ENCODE peak calls at places on chromosomes 13 and 19, in five cellular contexts. P is cardiac muscle cell, S is transverse colon, F is A549, C is SK-N-SH. L is an unnamed sample.

GRCh38 chr19:38496116-38496515 is 62.6 kb downstream of the RYR1 start:
- DNase-seq in P (no peak), S (no peak), F (no peak), C (no peak), L (no peak)

GRCh38 chr13:59398661-59399060 is 765.1 kb downstream of the DIAPH3 start:
- DNase-seq in P (no peak), S (no peak), F (no peak), C (no peak), L (no peak)

GRCh38 chr13:49859568-49859967 is 67.1 kb upstream of the KPNA3 start:
- DNase-seq in P (no peak), S (peak), F (peak), C (no peak), L (peak)

GRCh38 chr19:4258181-4258580 is 11.3 kb downstream of the YJU2 start:
- DNase-seq in P (no peak), S (no peak), F (no peak), C (no peak), L (no peak)

GRCh38 chr13:95505976-95506375 is 46.5 kb upstream of the CLDN10 start:
- DNase-seq in P (no peak), S (no peak), F (no peak), C (no peak), L (no peak)

GRCh38 chr13:74134777-74135305 is 637 bp upstream of the KLF12 start:
- DNase-seq in P (peak), S (peak), F (peak), C (peak), L (no peak)

GRCh38 chr13:23867027-23867491 is 22.1 kb downstream of the MIPEP start:
- DNase-seq in P (peak), S (no peak), F (peak), C (no peak), L (no peak)

GRCh38 chr13:93338906-93339305 is 112.3 kb downstream of the GPC6 start:
- DNase-seq in P (peak), S (no peak), F (no peak), C (no peak), L (no peak)

GRCh38 chr19:19385900-19386339 is 19.6 kb upstream of the GATAD2A start:
- DNase-seq in P (peak), S (no peak), F (no peak), C (no peak), L (no peak)

GRCh38 chr19:43470288-43470687 is 4.9 kb upstream of the LYPD3 start:
- DNase-seq in P (no peak), S (no peak), F (no peak), C (peak), L (peak)

GRCh38 chr19:58396691-58397532 is 1.5 kb downstream of the RNF225 start:
- DNase-seq in P (no peak), S (no peak), F (no peak), C (no peak), L (no peak)

GRCh38 chr13:98822238-98822606 is 69.8 kb upstream of the SLC15A1 start:
- DNase-seq in P (peak), S (no peak), F (peak), C (peak), L (no peak)

GRCh38 chr13:73722120-73722519 is 412.1 kb downstream of the KLF12 start:
- DNase-seq in P (no peak), S (no peak), F (peak), C (peak), L (peak)

GRCh38 chr19:16876904-16877361 is 11.9 kb upstream of the F2RL3 start:
- DNase-seq in P (no peak), S (peak), F (no peak), C (no peak), L (no peak)

GRCh38 chr19:16872728-16873127 is 16.1 kb upstream of the F2RL3 start:
- DNase-seq in P (no peak), S (no peak), F (no peak), C (no peak), L (no peak)

GRCh38 chr19:16873603-16874002 is 15.2 kb upstream of the F2RL3 start:
- DNase-seq in P (no peak), S (no peak), F (no peak), C (no peak), L (no peak)

GRCh38 chr19:16875584-16876555 is 12.9 kb upstream of the F2RL3 start:
- DNase-seq in P (no peak), S (peak), F (no peak), C (no peak), L (no peak)

GRCh38 chr19:16874250-16874977 is 14.4 kb upstream of the F2RL3 start:
- DNase-seq in P (no peak), S (no peak), F (no peak), C (no peak), L (no peak)
- H3K27ac ChIP-seq in P (no peak), S (no peak), F (no peak), C (no peak), L (peak)

DNA sequence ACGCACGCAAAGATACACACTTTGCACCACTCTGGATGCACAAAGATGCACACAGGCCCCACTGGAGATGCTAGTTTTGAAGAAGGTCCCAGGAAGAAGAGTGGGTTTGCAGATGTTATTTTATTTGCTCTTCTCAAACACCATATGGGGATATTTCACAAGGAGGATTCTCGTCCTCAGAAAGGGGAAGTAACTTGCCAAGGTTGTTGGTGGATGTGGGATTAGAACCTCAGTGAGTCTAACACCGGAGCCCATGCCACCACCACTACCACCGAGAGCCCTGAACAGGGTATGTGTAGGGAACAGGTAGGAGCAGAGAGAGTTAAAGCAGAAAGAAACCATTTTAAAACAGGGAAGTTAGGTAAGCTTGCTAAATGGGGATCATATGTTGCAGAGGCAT is 9.6 kb upstream of the CEACAM6 start:
- DNase-seq in P (no peak), S (no peak), F (no peak), C (no peak), L (no peak)
- H3K27ac ChIP-seq in P (no peak), S (peak), F (no peak), C (no peak), L (no peak)

GRCh38 chr19:47693903-47694302 is 19.3 kb upstream of the EHD2 start:
- DNase-seq in P (no peak), S (no peak), F (no peak), C (peak), L (no peak)

GRCh38 chr19:47693489-47693888 is 19.7 kb upstream of the EHD2 start:
- DNase-seq in P (no peak), S (no peak), F (no peak), C (peak), L (no peak)

GRCh38 chr19:47691782-47692181 is 21.4 kb upstream of the EHD2 start:
- DNase-seq in P (no peak), S (no peak), F (no peak), C (no peak), L (no peak)

GRCh38 chr19:47687906-47688305 is 25.3 kb upstream of the EHD2 start:
- DNase-seq in P (no peak), S (no peak), F (no peak), C (no peak), L (no peak)

DNA sequence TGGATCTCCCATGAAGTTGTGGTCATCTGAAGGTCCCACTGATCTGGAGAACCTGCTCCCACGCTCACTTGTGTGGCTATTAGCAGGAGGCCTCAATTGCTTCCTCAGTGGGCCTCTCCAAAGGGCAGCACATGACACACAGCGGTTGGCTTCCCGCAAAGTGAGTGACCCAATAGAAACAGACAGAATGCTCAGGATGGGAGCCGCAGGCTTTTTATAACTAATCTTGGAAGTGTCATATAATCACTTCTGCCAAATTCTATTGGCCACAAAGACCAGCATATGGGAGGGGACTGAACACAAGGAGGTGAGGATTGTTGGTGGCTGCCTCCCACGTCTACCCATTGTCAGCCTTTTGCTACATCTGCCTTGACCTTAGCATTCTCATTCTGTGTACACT is 22.1 kb upstream of the EHD2 start:
- DNase-seq in P (no peak), S (no peak), F (no peak), C (no peak), L (no peak)
- H3K27ac ChIP-seq in P (no peak), S (no peak), F (no peak), C (no peak), L (no peak)

DNA sequence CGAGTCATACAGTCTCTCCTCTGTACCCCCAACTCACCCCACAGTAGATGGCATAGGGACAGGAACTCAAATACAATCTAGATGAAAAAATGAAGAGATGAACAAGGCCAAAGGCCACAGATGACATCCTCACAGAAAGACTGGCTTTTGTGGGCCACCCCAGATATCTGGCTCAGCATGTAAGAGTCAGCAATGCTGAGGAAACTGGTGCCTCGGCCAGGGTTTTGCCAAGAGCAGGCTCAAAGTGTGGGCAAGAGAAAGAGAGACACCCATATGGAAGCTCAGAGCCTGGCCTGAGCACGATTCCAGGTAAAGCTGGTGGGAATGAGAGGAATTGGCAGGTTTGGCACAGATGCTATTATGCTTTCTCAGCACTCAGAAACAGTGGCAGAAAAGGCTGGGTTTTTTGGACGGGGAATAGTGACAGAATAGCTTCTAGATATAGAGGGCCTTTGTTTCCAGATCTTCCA is 460.6 kb downstream of the FOXO1 start:
- DNase-seq in P (no peak), S (no peak), F (no peak), C (no peak), L (no peak)
- H3K27ac ChIP-seq in P (no peak), S (peak), F (no peak), C (no peak), L (peak)

GRCh38 chr19:37313335-37313627 is 57.6 kb upstream of the ZNF527 start:
- DNase-seq in P (no peak), S (no peak), F (no peak), C (no peak), L (no peak)
- H3K27ac ChIP-seq in P (no peak), S (no peak), F (no peak), C (peak), L (no peak)

GRCh38 chr13:114151031-114151430 is 18.6 kb upstream of the RASA3 start:
- DNase-seq in P (no peak), S (no peak), F (no peak), C (peak), L (no peak)

GRCh38 chr13:114152831-114153371 is 20.5 kb upstream of the RASA3 start:
- DNase-seq in P (no peak), S (no peak), F (no peak), C (no peak), L (no peak)

GRCh38 chr13:114152285-114152645 is 19.8 kb upstream of the RASA3 start:
- DNase-seq in P (no peak), S (no peak), F (no peak), C (no peak), L (no peak)

GRCh38 chr13:114149774-114150740 is 17.6 kb upstream of the RASA3 start:
- DNase-seq in P (no peak), S (no peak), F (no peak), C (no peak), L (no peak)

DNA sequence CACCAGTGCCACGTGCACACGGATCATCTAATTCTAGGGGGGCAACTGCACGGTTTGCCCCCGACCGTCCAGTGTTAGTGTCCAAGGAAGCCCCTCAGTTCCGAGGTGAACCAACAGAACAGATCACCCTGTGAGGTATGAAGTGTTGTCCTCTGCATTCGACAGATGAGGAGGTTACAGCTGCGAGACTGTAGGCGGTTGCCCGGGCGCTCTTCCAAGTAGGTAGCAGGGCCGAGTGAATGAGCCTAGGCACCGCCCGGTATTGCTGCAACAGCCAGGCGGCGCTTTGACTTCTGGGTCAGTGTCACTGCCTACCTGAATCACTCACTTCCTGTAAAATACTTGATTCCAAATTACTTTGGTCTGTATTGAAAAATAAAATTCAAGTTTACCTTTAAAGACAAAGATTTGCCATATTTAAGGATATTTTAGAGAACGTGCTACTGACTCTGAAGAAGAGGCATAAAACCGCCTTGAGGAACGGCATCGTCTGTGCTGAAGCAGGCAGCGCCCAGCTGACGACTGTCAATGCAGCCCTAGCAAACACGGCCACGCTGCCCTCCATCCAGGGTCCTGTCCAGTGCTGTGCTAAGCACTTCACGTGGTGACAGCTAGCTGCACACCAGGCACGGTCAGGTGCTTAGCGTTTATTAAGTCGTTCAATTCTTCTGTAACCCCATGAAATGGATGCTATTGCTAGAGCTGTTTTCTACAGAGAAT is 19.3 kb upstream of the RASA3 start:
- DNase-seq in P (peak), S (peak), F (no peak), C (no peak), L (peak)
- H3K27ac ChIP-seq in P (no peak), S (peak), F (no peak), C (no peak), L (peak)

DNA sequence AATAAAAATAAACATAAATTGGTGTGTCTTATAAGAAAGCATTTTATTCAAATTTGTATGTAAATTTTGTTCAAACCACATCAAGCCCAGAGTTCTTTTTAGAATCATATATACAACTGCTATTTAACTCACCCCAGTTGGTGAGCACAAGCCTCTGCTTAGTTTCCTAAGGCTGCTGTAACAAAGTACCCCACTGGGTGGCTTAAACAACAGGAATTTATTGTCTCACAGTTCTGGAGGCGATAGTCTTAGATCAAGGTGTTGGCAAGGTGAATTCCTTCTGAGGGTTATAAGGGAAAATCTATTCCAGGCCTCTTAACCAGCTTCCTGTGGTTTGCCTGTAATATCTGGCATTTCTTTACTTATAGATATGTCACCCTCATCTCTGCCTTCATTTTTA is 1133.5 kb downstream of the OLFM4 start:
- DNase-seq in P (no peak), S (no peak), F (no peak), C (no peak), L (no peak)
- H3K27ac ChIP-seq in P (no peak), S (no peak), F (no peak), C (no peak), L (no peak)

GRCh38 chr19:48195106-48195830 is 24.8 kb downstream of the ZSWIM9 start:
- DNase-seq in P (no peak), S (no peak), F (no peak), C (peak), L (no peak)
- H3K27ac ChIP-seq in P (no peak), S (no peak), F (no peak), C (no peak), L (no peak)

GRCh38 chr19:10535613-10536012 is 8.1 kb upstream of the ATG4D start:
- DNase-seq in P (no peak), S (no peak), F (no peak), C (no peak), L (peak)
- H3K27ac ChIP-seq in P (no peak), S (no peak), F (no peak), C (no peak), L (peak)

GRCh38 chr19:45505996-45506245 is 1.4 kb upstream of the VASP start:
- DNase-seq in P (no peak), S (no peak), F (no peak), C (no peak), L (no peak)

GRCh38 chr19:45507864-45508680 is 793 bp downstream of the VASP start:
- DNase-seq in P (no peak), S (peak), F (peak), C (no peak), L (no peak)

GRCh38 chr19:45506991-45507863 is at the start of gene VASP:
- DNase-seq in P (peak), S (peak), F (peak), C (peak), L (peak)

GRCh38 chr19:45505151-45505995 is 1.9 kb upstream of the VASP start:
- DNase-seq in P (no peak), S (no peak), F (no peak), C (no peak), L (no peak)

DNA sequence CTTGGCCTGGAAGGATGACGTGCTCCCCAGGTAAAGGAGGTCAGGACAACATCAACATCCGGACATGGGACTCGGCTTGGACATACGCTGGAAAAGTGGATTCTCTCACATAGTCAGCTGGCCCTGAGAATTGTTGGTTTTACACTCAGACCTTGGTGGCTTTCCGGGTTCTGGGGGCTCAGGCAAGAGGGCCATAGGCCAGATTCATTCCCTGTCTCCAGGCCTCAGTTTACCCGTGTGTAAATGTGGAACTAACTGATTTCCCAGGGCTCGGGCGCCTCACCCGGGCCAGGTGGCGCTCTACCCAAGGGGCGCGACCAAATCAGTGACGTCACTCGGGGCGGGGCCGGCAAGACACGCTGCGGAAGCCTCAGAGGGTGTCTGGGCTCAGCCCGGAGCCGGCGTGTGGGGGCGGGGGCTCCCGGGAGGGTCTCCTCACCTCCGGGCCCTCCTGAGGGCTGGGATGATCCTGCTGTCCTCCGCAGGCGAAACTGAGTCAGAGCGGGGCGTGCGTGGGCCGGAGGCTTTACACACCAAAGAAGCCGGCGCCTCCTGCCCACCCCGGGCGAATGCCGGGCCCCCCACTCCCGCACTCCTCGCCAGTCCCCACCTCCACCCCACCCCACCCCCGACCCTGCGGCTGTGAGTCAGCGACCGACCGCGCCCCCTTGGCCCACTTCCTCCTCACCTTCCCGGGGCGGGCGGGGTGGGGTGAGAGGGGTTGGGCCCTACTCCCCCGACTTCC is 861 bp upstream of the VASP start:
- DNase-seq in P (peak), S (peak), F (peak), C (peak), L (peak)
- H3K27ac ChIP-seq in P (peak), S (peak), F (peak), C (peak), L (peak)